ENCODE peak calls at places on chromosomes 16 and 17, in six cellular contexts. S is A549, K is K562, G is GM12878, Q is endothelial cell of umbilical vein, M is HepG2. N is an unnamed sample.

GRCh38 chr16:58020628-58021521 is 4.7 kb upstream of the MMP15 start:
- DNase-seq in Q (peak), M (peak), S (peak), G (no peak), K (peak), N (peak)

GRCh38 chr16:80027007-80027965 is 426.7 kb upstream of the MAF start:
- DNase-seq in K (peak), S (peak), M (peak), G (peak), Q (peak), N (peak)

GRCh38 chr17:61482467-61482866 is 30.2 kb downstream of the TBX4 start:
- DNase-seq in G (no peak), Q (no peak), M (no peak), S (no peak), K (no peak), N (no peak)

GRCh38 chr16:58515125-58515870 is at the start of gene SETD6:
- DNase-seq in S (peak), K (peak), Q (peak), G (no peak), M (peak), N (peak)

GRCh38 chr17:29292992-29293889 is 707 bp downstream of the NUFIP2 start:
- DNase-seq in K (peak), S (peak), Q (peak), M (peak), G (no peak), N (peak)

GRCh38 chr17:50350733-50351132 is 4.8 kb downstream of the XYLT2 start:
- DNase-seq in Q (no peak), G (no peak), K (no peak), M (no peak), S (no peak), N (no peak)

GRCh38 chr17:34133350-34133749 is 121.7 kb upstream of the CCL2 start:
- DNase-seq in K (no peak), G (no peak), S (no peak), Q (no peak), M (no peak), N (no peak)

GRCh38 chr16:31132979-31133599 is 2.4 kb downstream of the PRSS8 start:
- DNase-seq in K (no peak), G (no peak), M (no peak), Q (no peak), S (no peak), N (no peak)

GRCh38 chr17:75496005-75496404 is 19.3 kb downstream of the CASKIN2 start:
- DNase-seq in K (no peak), M (no peak), S (no peak), Q (no peak), G (no peak), N (no peak)

GRCh38 chr17:28862497-28862896 is 7.7 kb downstream of the ERAL1 start:
- DNase-seq in Q (no peak), G (no peak), S (no peak), K (no peak), M (no peak), N (no peak)

GRCh38 chr17:16962804-16963203 is 9.1 kb downstream of the TNFRSF13B start:
- DNase-seq in G (no peak), S (peak), K (no peak), Q (no peak), M (no peak), N (peak)

GRCh38 chr17:27199948-27200347 is 94.0 kb upstream of the WSB1 start:
- DNase-seq in M (no peak), S (no peak), K (no peak), Q (peak), G (no peak), N (no peak)

GRCh38 chr17:49486012-49486641 is 9.0 kb upstream of the NGFR start:
- DNase-seq in S (no peak), M (no peak), G (no peak), K (no peak), Q (no peak), N (peak)

GRCh38 chr16:14499110-14499509 is 130.9 kb downstream of the PARN start:
- DNase-seq in M (no peak), K (no peak), S (no peak), G (no peak), Q (peak), N (no peak)

GRCh38 chr17:1000597-1001490 is 3.9 kb downstream of the TIMM22 start:
- DNase-seq in Q (peak), K (no peak), S (no peak), M (peak), G (no peak), N (no peak)

GRCh38 chr17:80964859-80965580 is 26.6 kb upstream of the CHMP6 start:
- DNase-seq in G (no peak), Q (no peak), S (no peak), M (no peak), K (no peak), N (no peak)

GRCh38 chr17:62644487-62645173 is 17.2 kb downstream of the MRC2 start:
- DNase-seq in S (peak), K (peak), G (no peak), M (peak), Q (no peak), N (no peak)

GRCh38 chr16:88346680-88347505 is 35.9 kb upstream of the ZNF469 start:
- DNase-seq in M (no peak), Q (no peak), S (no peak), G (no peak), K (no peak), N (no peak)

GRCh38 chr17:68860941-68861340 is 94.3 kb downstream of the ABCA8 start:
- DNase-seq in G (no peak), K (no peak), Q (no peak), S (no peak), M (no peak), N (no peak)

GRCh38 chr16:56289862-56290261 is 98.6 kb downstream of the GNAO1 start:
- DNase-seq in K (peak), S (no peak), M (no peak), Q (no peak), G (no peak), N (no peak)

GRCh38 chr17:45367216-45367615 is 50.4 kb upstream of the MAP3K14 start:
- DNase-seq in K (no peak), G (no peak), Q (no peak), M (no peak), S (no peak), N (no peak)

GRCh38 chr17:78548725-78549124 is 28.5 kb downstream of the DNAH17 start:
- DNase-seq in G (no peak), S (no peak), K (no peak), Q (no peak), M (no peak), N (no peak)

GRCh38 chr16:22055881-22056280 is 36.5 kb upstream of the VWA3A start:
- DNase-seq in M (peak), Q (no peak), G (no peak), S (no peak), K (peak), N (peak)

GRCh38 chr17:19343671-19344151 is 18.8 kb downstream of the B9D1 start:
- DNase-seq in Q (no peak), M (no peak), K (no peak), S (peak), G (no peak), N (no peak)

GRCh38 chr17:40323731-40324650 is 15.0 kb downstream of the RARA start:
- DNase-seq in K (no peak), S (no peak), Q (peak), G (no peak), M (no peak), N (peak)

GRCh38 chr17:64146418-64147109 is 16.6 kb upstream of the ERN1 start:
- DNase-seq in G (no peak), Q (peak), K (peak), M (peak), S (peak), N (peak)

GRCh38 chr16:5257462-5257861 is 159.9 kb upstream of the EEF2KMT start:
- DNase-seq in S (no peak), Q (no peak), K (no peak), M (no peak), G (no peak), N (no peak)

GRCh38 chr16:20740007-20740883 is 1.4 kb downstream of the THUMPD1 start:
- DNase-seq in M (peak), K (no peak), G (no peak), Q (peak), S (peak), N (peak)

GRCh38 chr17:74513987-74514631 is 17.2 kb downstream of the CD300LB start:
- DNase-seq in K (peak), M (peak), Q (peak), S (peak), G (peak), N (peak)

GRCh38 chr17:42459256-42459982 is 741 bp downstream of the ATP6V0A1 start:
- DNase-seq in K (peak), S (peak), M (peak), G (no peak), Q (no peak), N (peak)

GRCh38 chr16:52578007-52578828 is 31.3 kb upstream of the TOX3 start:
- DNase-seq in M (peak), S (peak), K (no peak), Q (no peak), G (no peak), N (no peak)

GRCh38 chr17:40070895-40071719 is 8.3 kb downstream of the THRA start:
- DNase-seq in S (peak), G (no peak), K (peak), M (no peak), Q (no peak), N (peak)

GRCh38 chr16:14018848-14019247 is 52.3 kb upstream of the MRTFB start:
- DNase-seq in M (no peak), G (no peak), K (no peak), S (no peak), Q (peak), N (no peak)

GRCh38 chr16:65876200-65876498 is 490.3 kb upstream of the CDH5 start:
- DNase-seq in M (no peak), S (no peak), K (no peak), G (no peak), Q (no peak), N (no peak)

GRCh38 chr16:67246081-67246944 is 968 bp downstream of the FHOD1 start:
- DNase-seq in G (no peak), Q (peak), M (peak), S (peak), K (peak), N (peak)

GRCh38 chr16:67249178-67249759 is 490 bp downstream of the SLC9A5 start:
- DNase-seq in M (no peak), K (no peak), S (no peak), G (no peak), Q (no peak), N (no peak)

GRCh38 chr16:67248401-67249177 is at the start of gene SLC9A5:
- DNase-seq in S (no peak), K (peak), M (no peak), Q (peak), G (no peak), N (peak)

GRCh38 chr16:67246945-67247697 is at the start of gene FHOD1:
- DNase-seq in Q (peak), K (peak), M (peak), S (peak), G (peak), N (peak)

DNA sequence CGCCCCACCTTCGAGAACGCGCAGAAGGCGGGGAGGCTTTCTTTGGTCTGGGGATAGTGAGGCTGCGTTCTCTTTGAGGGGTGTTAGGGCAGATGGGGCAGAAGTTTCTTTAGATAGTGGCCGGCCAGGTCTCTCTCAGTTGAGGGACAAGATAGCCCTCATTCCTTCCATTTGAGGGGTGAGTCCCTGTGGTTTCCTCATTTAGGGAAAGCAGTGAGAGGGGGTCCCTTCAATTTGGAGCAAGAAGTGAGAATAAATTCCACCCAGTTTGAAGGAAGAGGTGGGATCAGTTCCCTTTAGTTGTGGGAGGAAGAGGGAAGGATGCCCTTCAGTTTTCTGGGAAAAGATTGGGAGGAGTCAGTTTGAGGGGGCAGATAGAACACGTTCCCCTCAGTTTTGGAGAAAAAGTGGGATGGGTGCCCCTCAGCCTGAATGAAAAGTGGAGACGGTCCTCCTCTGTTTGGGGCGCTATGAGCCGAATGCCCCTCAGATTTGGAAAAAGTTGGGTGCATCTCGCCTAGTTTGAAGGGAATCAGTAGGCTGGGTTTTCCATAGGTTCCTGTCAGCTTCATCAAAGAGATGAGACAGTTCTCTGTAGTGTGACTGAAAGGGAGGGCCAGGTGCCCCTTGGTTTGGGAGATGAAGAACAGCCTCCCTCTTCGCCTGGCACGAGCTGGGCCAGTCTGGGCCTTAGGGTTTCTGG is 568 bp upstream of the FHOD1 start:
- DNase-seq in M (no peak), Q (no peak), S (no peak), G (no peak), K (no peak), N (no peak)
- TF ChIP-seq MYC in M (no peak), Q (no peak), S (no peak), G (no peak), K (peak), N (no peak)

DNA sequence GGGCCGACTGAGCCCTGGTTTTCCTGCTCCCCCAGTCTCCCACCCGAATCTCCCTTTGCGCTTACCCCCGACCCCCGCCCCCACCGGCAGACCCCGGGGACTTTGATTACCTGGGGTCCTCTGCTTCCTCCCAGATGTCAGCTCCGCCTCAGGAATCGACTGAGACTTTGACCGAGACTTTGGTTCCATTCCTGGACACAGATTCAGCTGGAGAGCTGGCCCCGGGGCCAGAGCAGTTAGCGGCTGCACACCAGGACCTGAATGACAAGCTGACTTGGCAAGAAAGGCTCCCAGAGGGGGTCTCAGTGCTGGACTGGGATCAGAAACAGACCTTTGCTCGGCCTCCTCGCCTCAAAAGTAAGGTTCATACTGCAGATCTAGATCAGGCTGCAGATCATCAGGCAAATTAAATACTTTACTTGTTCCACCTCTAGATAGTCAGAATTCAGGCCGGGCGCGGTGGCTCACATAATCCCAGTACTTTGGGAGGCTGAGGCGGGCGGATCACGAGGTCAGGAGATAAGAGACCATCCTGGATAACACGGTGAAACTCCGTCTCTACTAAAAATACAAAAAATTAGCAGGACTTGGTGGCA is 60.3 kb upstream of the FBXO47 start:
- DNase-seq in G (no peak), S (no peak), K (no peak), Q (no peak), M (no peak), N (no peak)
- H3K4me3 ChIP-seq in G (no peak), S (peak), K (no peak), Q (no peak), M (no peak), N (no peak)

GRCh38 chr16:82350560-82350959 is 180.5 kb upstream of the MPHOSPH6 start:
- DNase-seq in Q (no peak), G (no peak), K (no peak), S (no peak), M (no peak), N (no peak)
- TF ChIP-seq MYC in Q (no peak), G (no peak), K (no peak), S (no peak), M (no peak), N (no peak)

DNA sequence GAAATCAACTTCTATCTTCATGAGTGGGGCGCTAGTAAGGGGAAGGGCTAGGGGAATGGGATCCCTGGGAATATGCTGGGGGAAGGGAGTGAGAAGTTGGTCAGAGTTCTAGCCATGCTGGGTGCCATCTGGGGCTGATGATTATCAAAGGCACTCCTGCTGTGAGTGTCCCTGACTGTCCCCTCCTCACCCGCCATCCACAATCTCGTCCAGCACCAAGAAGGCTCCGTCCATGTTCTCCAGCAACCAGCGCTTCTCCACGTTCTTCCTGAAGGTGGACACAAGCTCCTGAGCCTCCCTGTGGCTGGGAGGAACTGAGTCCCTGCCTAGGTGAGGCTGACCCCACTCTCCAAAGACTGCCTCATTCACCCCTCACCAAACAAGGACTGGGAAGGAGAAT is 5.6 kb downstream of the COPZ2 start:
- DNase-seq in G (no peak), M (no peak), K (no peak), S (no peak), Q (no peak), N (no peak)
- H3K4me3 ChIP-seq in G (no peak), M (no peak), K (no peak), S (no peak), Q (no peak), N (no peak)

DNA sequence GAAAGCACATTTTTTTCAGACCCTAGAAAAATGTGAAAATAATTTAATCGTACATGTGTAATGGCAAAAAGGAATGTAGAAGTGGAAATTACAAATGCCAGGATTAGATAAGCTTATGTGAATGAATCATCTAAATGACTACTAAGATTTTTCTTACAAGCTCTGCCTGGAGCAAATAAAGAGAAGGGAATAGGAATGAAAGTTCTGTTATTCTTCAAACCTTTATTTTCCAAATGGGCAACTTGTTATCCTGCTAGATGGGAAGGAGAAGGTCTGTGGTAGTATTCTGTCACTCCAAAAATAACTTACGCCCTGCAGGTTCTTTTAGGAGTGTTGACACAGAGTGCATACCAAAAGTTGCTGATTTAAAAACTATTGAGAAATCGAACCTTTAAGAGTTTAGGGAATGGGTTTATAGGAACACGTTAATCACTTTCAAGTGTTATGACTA is 9.7 kb downstream of the CTCF start:
- DNase-seq in Q (peak), S (no peak), M (no peak), K (no peak), G (no peak), N (no peak)
- TF ChIP-seq MYC in Q (no peak), S (no peak), M (no peak), K (no peak), G (no peak), N (no peak)

N was measured in NB4.